ENCODE peak calls at places on chromosomes 6 and 20, in eight cellular contexts. One of them, this sample, is unnamed.
A peak's percentile ranks its signal among the peaks of the same experiment; 100 is the strongest.

GRCh38 chr6:131949909-131950766 is 1.0 kb downstream of the CCN2 start:
- DNase-seq in WERI-Rb-1: peak; percentile 58
- DNase-seq in stimulated activated naive CD4-positive, alpha-beta T cell: no peak
- DNase-seq in cardiac muscle cell: peak; percentile 96
- DNase-seq in left cardiac atrium: peak; percentile 78
- DNase-seq in C1 segment of cervical spinal cord: peak; percentile 64
- DNase-seq in DMS79 treated with DMSO at 0.1 percent for 48 hours: no peak
- DNase-seq in HT1080: peak; percentile 85
- DNase-seq in this sample: peak; percentile 74

GRCh38 chr20:3932277-3933073 is 43.3 kb downstream of the PANK2 start:
- DNase-seq in WERI-Rb-1: no peak
- DNase-seq in stimulated activated naive CD4-positive, alpha-beta T cell: peak; percentile 24
- DNase-seq in cardiac muscle cell: no peak
- DNase-seq in left cardiac atrium: no peak
- DNase-seq in C1 segment of cervical spinal cord: no peak
- DNase-seq in DMS79 treated with DMSO at 0.1 percent for 48 hours: no peak
- DNase-seq in HT1080: no peak
- DNase-seq in this sample: no peak

GRCh38 chr6:160031442-160031841 is 62.6 kb downstream of the IGF2R start:
- DNase-seq in WERI-Rb-1: no peak
- DNase-seq in stimulated activated naive CD4-positive, alpha-beta T cell: no peak
- DNase-seq in cardiac muscle cell: peak; percentile 35
- DNase-seq in left cardiac atrium: no peak
- DNase-seq in C1 segment of cervical spinal cord: no peak
- DNase-seq in DMS79 treated with DMSO at 0.1 percent for 48 hours: no peak
- DNase-seq in HT1080: peak; percentile 69
- DNase-seq in this sample: no peak

GRCh38 chr6:105258816-105259215 is 79.0 kb upstream of the POPDC3 start:
- DNase-seq in WERI-Rb-1: no peak
- DNase-seq in stimulated activated naive CD4-positive, alpha-beta T cell: no peak
- DNase-seq in cardiac muscle cell: peak; percentile 42
- DNase-seq in left cardiac atrium: no peak
- DNase-seq in C1 segment of cervical spinal cord: no peak
- DNase-seq in DMS79 treated with DMSO at 0.1 percent for 48 hours: peak; percentile 39
- DNase-seq in HT1080: no peak
- DNase-seq in this sample: no peak

GRCh38 chr6:155100087-155100486 is 105.0 kb downstream of the TIAM2 start:
- DNase-seq in WERI-Rb-1: no peak
- DNase-seq in stimulated activated naive CD4-positive, alpha-beta T cell: no peak
- DNase-seq in cardiac muscle cell: no peak
- DNase-seq in left cardiac atrium: peak; percentile 56
- DNase-seq in C1 segment of cervical spinal cord: no peak
- DNase-seq in DMS79 treated with DMSO at 0.1 percent for 48 hours: peak; percentile 73
- DNase-seq in HT1080: no peak
- DNase-seq in this sample: no peak

GRCh38 chr6:20751293-20751946 is 217.2 kb downstream of the CDKAL1 start:
- DNase-seq in WERI-Rb-1: no peak
- DNase-seq in stimulated activated naive CD4-positive, alpha-beta T cell: no peak
- DNase-seq in cardiac muscle cell: no peak
- DNase-seq in left cardiac atrium: no peak
- DNase-seq in C1 segment of cervical spinal cord: no peak
- DNase-seq in DMS79 treated with DMSO at 0.1 percent for 48 hours: no peak
- DNase-seq in HT1080: no peak
- DNase-seq in this sample: no peak

GRCh38 chr6:15526129-15526764 is 136.6 kb downstream of the DTNBP1 start:
- DNase-seq in WERI-Rb-1: peak; percentile 4
- DNase-seq in stimulated activated naive CD4-positive, alpha-beta T cell: no peak
- DNase-seq in cardiac muscle cell: no peak
- DNase-seq in left cardiac atrium: no peak
- DNase-seq in C1 segment of cervical spinal cord: no peak
- DNase-seq in DMS79 treated with DMSO at 0.1 percent for 48 hours: no peak
- DNase-seq in HT1080: no peak
- DNase-seq in this sample: no peak

GRCh38 chr20:59640267-59640666 is 35.9 kb downstream of the PHACTR3 start:
- DNase-seq in WERI-Rb-1: no peak
- DNase-seq in stimulated activated naive CD4-positive, alpha-beta T cell: no peak
- DNase-seq in cardiac muscle cell: no peak
- DNase-seq in left cardiac atrium: no peak
- DNase-seq in C1 segment of cervical spinal cord: no peak
- DNase-seq in DMS79 treated with DMSO at 0.1 percent for 48 hours: no peak
- DNase-seq in HT1080: no peak
- DNase-seq in this sample: no peak

GRCh38 chr6:116255246-116255800 is 1.4 kb upstream of the TSPYL4 start:
- DNase-seq in WERI-Rb-1: no peak
- DNase-seq in stimulated activated naive CD4-positive, alpha-beta T cell: no peak
- DNase-seq in cardiac muscle cell: peak; percentile 35
- DNase-seq in left cardiac atrium: no peak
- DNase-seq in C1 segment of cervical spinal cord: no peak
- DNase-seq in DMS79 treated with DMSO at 0.1 percent for 48 hours: peak; percentile 53
- DNase-seq in HT1080: no peak
- DNase-seq in this sample: no peak

GRCh38 chr6:68559716-68560115 is 75.4 kb upstream of the ADGRB3 start:
- DNase-seq in WERI-Rb-1: peak; percentile 65
- DNase-seq in stimulated activated naive CD4-positive, alpha-beta T cell: no peak
- DNase-seq in cardiac muscle cell: no peak
- DNase-seq in left cardiac atrium: no peak
- DNase-seq in C1 segment of cervical spinal cord: peak; percentile 2
- DNase-seq in DMS79 treated with DMSO at 0.1 percent for 48 hours: peak; percentile 80
- DNase-seq in HT1080: peak; percentile 57
- DNase-seq in this sample: peak; percentile 22

This sample was measured in D341Med.